ENCODE peak calls at places on chromosomes 1 and 21, in four cellular contexts. N is CD4-positive, CD25-positive, alpha-beta regulatory T cell; I is ELR; R is GM23338. Y is an unnamed sample.

GRCh38 chr1:154837034-154837678 is 32.9 kb downstream of the KCNN3 start:
- DNase-seq in N (no peak), I (no peak), R (no peak), Y (no peak)

GRCh38 chr1:246765521-246765920 is 41.3 kb downstream of the SCCPDH start:
- DNase-seq in N (no peak), I (no peak), R (no peak), Y (no peak)

GRCh38 chr1:228090613-228091081 is 8.1 kb downstream of the ARF1 start:
- DNase-seq in N (no peak), I (peak; percentile 43), R (no peak), Y (no peak)

GRCh38 chr1:26938004-26938658 is 16.6 kb downstream of the NUDC start:
- DNase-seq in N (no peak), I (no peak), R (no peak), Y (no peak)

GRCh38 chr1:34911465-34911864 is 18.0 kb downstream of the DLGAP3 start:
- DNase-seq in N (no peak), I (no peak), R (no peak), Y (no peak)

GRCh38 chr1:225846331-225847310 is 35.6 kb downstream of the TMEM63A start:
- DNase-seq in N (no peak), I (no peak), R (no peak), Y (no peak)

GRCh38 chr1:96409087-96409486 is 312.5 kb upstream of the PTBP2 start:
- DNase-seq in N (no peak), I (no peak), R (no peak), Y (no peak)

GRCh38 chr1:211697356-211697755 is 21.9 kb upstream of the NEK2 start:
- DNase-seq in N (no peak), I (no peak), R (no peak), Y (no peak)

GRCh38 chr21:21151231-21151630 is 153.0 kb downstream of the NCAM2 start:
- DNase-seq in N (no peak), I (no peak), R (no peak), Y (no peak)

GRCh38 chr1:156124557-156125483 is 10.3 kb downstream of the LMNA start:
- DNase-seq in N (no peak), I (no peak), R (peak; percentile 54), Y (no peak)

GRCh38 chr1:27831568-27832410 is 1.2 kb downstream of the PPP1R8 start:
- DNase-seq in N (no peak), I (peak; percentile 45), R (no peak), Y (no peak)

GRCh38 chr21:40067751-40068150 is 200.5 kb downstream of the PCP4 start:
- DNase-seq in N (no peak), I (no peak), R (no peak), Y (no peak)

GRCh38 chr1:159973350-159973940 is 19.4 kb upstream of the SLAMF9 start:
- DNase-seq in N (no peak), I (no peak), R (no peak), Y (no peak)

GRCh38 chr1:15155760-15156743 is 2.5 kb downstream of the TMEM51 start:
- DNase-seq in N (no peak), I (no peak), R (no peak), Y (no peak)

GRCh38 chr21:40754466-40754865 is 92.5 kb downstream of the DSCAM start:
- DNase-seq in N (no peak), I (no peak), R (no peak), Y (no peak)

GRCh38 chr1:5909576-5910275 is 82.5 kb downstream of the NPHP4 start:
- DNase-seq in N (no peak), I (no peak), R (no peak), Y (no peak)

GRCh38 chr21:34886554-34887385 is 162.3 kb downstream of the RUNX1 start:
- DNase-seq in N (peak; percentile 36), I (peak; percentile 52), R (peak; percentile 56), Y (peak; percentile 32)

GRCh38 chr1:2233997-2234761 is 6.1 kb downstream of the SKI start:
- DNase-seq in N (peak; percentile 74), I (peak; percentile 77), R (peak; percentile 10), Y (peak; percentile 76)

GRCh38 chr1:94884101-94884875 is 42.6 kb downstream of the CNN3 start:
- DNase-seq in N (no peak), I (peak; percentile 60), R (peak; percentile 87), Y (peak; percentile 14)

GRCh38 chr1:33161061-33161681 is 20.7 kb downstream of the TRIM62 start:
- DNase-seq in N (no peak), I (no peak), R (no peak), Y (no peak)

GRCh38 chr1:31785020-31785946 is 21.1 kb upstream of the ADGRB2 start:
- DNase-seq in N (no peak), I (no peak), R (no peak), Y (no peak)

GRCh38 chr1:36203027-36203553 is 21.2 kb upstream of the THRAP3 start:
- DNase-seq in N (no peak), I (no peak), R (no peak), Y (no peak)

GRCh38 chr21:25562660-25563059 is 44.6 kb downstream of the MRPL39 start:
- DNase-seq in N (no peak), I (no peak), R (no peak), Y (no peak)

GRCh38 chr1:113008365-113008714 is 52.3 kb upstream of the SLC16A1 start:
- DNase-seq in N (no peak), I (no peak), R (no peak), Y (no peak)

GRCh38 chr1:209815495-209815894 is 9.6 kb upstream of the IRF6 start:
- DNase-seq in N (no peak), I (no peak), R (no peak), Y (no peak)

GRCh38 chr1:213892471-213892870 is 95.3 kb upstream of the PROX1 start:
- DNase-seq in N (no peak), I (no peak), R (no peak), Y (no peak)

GRCh38 chr1:9181176-9181906 is 52.4 kb upstream of the GPR157 start:
- DNase-seq in N (peak; percentile 59), I (peak; percentile 59), R (peak; percentile 81), Y (peak; percentile 87)

GRCh38 chr1:22731924-22732522 is 21.4 kb downstream of the EPHB2 start:
- DNase-seq in N (no peak), I (no peak), R (peak; percentile 67), Y (no peak)

GRCh38 chr1:46515576-46515975 is 25.9 kb downstream of the DMBX1 start:
- DNase-seq in N (no peak), I (no peak), R (no peak), Y (no peak)

Y was measured in HuH-7.